ENCODE peak calls at places on chromosome 11, in five cellular contexts. One of them, this sample, is unnamed.

GRCh38 chr11:116413861-116414260 is 358.9 kb downstream of the BUD13 start:
- DNase-seq in activated T-cell treated with anti-CD3 and anti-CD28 coated beads, Interleukin-2, amount 50 U/mL, for 48 hours: no peak
- DNase-seq in ovary: no peak
- DNase-seq in activated CD4-positive, alpha-beta T cell treated with anti-CD3 and anti-CD28 coated beads, Interleukin-2, amount 50 U/mL, for 48 hours: no peak
- DNase-seq in midbrain: no peak
- DNase-seq in this sample: no peak

GRCh38 chr11:12089473-12089872 is 20.9 kb upstream of the MICAL2 start:
- DNase-seq in activated T-cell treated with anti-CD3 and anti-CD28 coated beads, Interleukin-2, amount 50 U/mL, for 48 hours: no peak
- DNase-seq in ovary: no peak
- DNase-seq in activated CD4-positive, alpha-beta T cell treated with anti-CD3 and anti-CD28 coated beads, Interleukin-2, amount 50 U/mL, for 48 hours: no peak
- DNase-seq in midbrain: no peak
- DNase-seq in this sample: no peak

GRCh38 chr11:128841461-128842072 is 25.5 kb downstream of the KCNJ1 start:
- DNase-seq in activated T-cell treated with anti-CD3 and anti-CD28 coated beads, Interleukin-2, amount 50 U/mL, for 48 hours: no peak
- DNase-seq in ovary: no peak
- DNase-seq in activated CD4-positive, alpha-beta T cell treated with anti-CD3 and anti-CD28 coated beads, Interleukin-2, amount 50 U/mL, for 48 hours: no peak
- DNase-seq in midbrain: no peak
- DNase-seq in this sample: no peak

GRCh38 chr11:56497010-56497409 is 5.8 kb upstream of the OR5M8 start:
- DNase-seq in activated T-cell treated with anti-CD3 and anti-CD28 coated beads, Interleukin-2, amount 50 U/mL, for 48 hours: no peak
- DNase-seq in ovary: no peak
- DNase-seq in activated CD4-positive, alpha-beta T cell treated with anti-CD3 and anti-CD28 coated beads, Interleukin-2, amount 50 U/mL, for 48 hours: no peak
- DNase-seq in midbrain: no peak
- DNase-seq in this sample: no peak

GRCh38 chr11:43518407-43519165 is 159.9 kb downstream of the TTC17 start:
- DNase-seq in activated T-cell treated with anti-CD3 and anti-CD28 coated beads, Interleukin-2, amount 50 U/mL, for 48 hours: no peak
- DNase-seq in ovary: no peak
- DNase-seq in activated CD4-positive, alpha-beta T cell treated with anti-CD3 and anti-CD28 coated beads, Interleukin-2, amount 50 U/mL, for 48 hours: no peak
- DNase-seq in midbrain: no peak
- DNase-seq in this sample: no peak

GRCh38 chr11:81888391-81888790 is 845.3 kb downstream of the FAM181B start:
- DNase-seq in activated T-cell treated with anti-CD3 and anti-CD28 coated beads, Interleukin-2, amount 50 U/mL, for 48 hours: no peak
- DNase-seq in ovary: no peak
- DNase-seq in activated CD4-positive, alpha-beta T cell treated with anti-CD3 and anti-CD28 coated beads, Interleukin-2, amount 50 U/mL, for 48 hours: no peak
- DNase-seq in midbrain: no peak
- DNase-seq in this sample: no peak

GRCh38 chr11:104694259-104695070 is 203.8 kb downstream of the CASP12 start:
- DNase-seq in activated T-cell treated with anti-CD3 and anti-CD28 coated beads, Interleukin-2, amount 50 U/mL, for 48 hours: no peak
- DNase-seq in ovary: no peak
- DNase-seq in activated CD4-positive, alpha-beta T cell treated with anti-CD3 and anti-CD28 coated beads, Interleukin-2, amount 50 U/mL, for 48 hours: no peak
- DNase-seq in midbrain: no peak
- DNase-seq in this sample: no peak

GRCh38 chr11:7582338-7582985 is 68.7 kb downstream of the PPFIBP2 start:
- DNase-seq in activated T-cell treated with anti-CD3 and anti-CD28 coated beads, Interleukin-2, amount 50 U/mL, for 48 hours: no peak
- DNase-seq in ovary: no peak
- DNase-seq in activated CD4-positive, alpha-beta T cell treated with anti-CD3 and anti-CD28 coated beads, Interleukin-2, amount 50 U/mL, for 48 hours: no peak
- DNase-seq in midbrain: no peak
- DNase-seq in this sample: no peak

GRCh38 chr11:124194696-124195418 is 11.7 kb downstream of the OR10D3 start:
- DNase-seq in activated T-cell treated with anti-CD3 and anti-CD28 coated beads, Interleukin-2, amount 50 U/mL, for 48 hours: peak; percentile 55
- DNase-seq in ovary: no peak
- DNase-seq in activated CD4-positive, alpha-beta T cell treated with anti-CD3 and anti-CD28 coated beads, Interleukin-2, amount 50 U/mL, for 48 hours: peak; percentile 54
- DNase-seq in midbrain: no peak
- DNase-seq in this sample: peak; percentile 65

GRCh38 chr11:79708319-79708928 is 267.6 kb upstream of the TENM4 start:
- DNase-seq in activated T-cell treated with anti-CD3 and anti-CD28 coated beads, Interleukin-2, amount 50 U/mL, for 48 hours: no peak
- DNase-seq in ovary: no peak
- DNase-seq in activated CD4-positive, alpha-beta T cell treated with anti-CD3 and anti-CD28 coated beads, Interleukin-2, amount 50 U/mL, for 48 hours: no peak
- DNase-seq in midbrain: no peak
- DNase-seq in this sample: peak; percentile 3

GRCh38 chr11:125404811-125405481 is 91.1 kb downstream of the FEZ1 start:
- DNase-seq in activated T-cell treated with anti-CD3 and anti-CD28 coated beads, Interleukin-2, amount 50 U/mL, for 48 hours: peak; percentile 85
- DNase-seq in ovary: peak; percentile 86
- DNase-seq in activated CD4-positive, alpha-beta T cell treated with anti-CD3 and anti-CD28 coated beads, Interleukin-2, amount 50 U/mL, for 48 hours: peak; percentile 80
- DNase-seq in midbrain: peak; percentile 61
- DNase-seq in this sample: peak; percentile 72

GRCh38 chr11:111378773-111379499 is at the start of gene POU2AF1:
- DNase-seq in activated T-cell treated with anti-CD3 and anti-CD28 coated beads, Interleukin-2, amount 50 U/mL, for 48 hours: peak; percentile 81
- DNase-seq in ovary: no peak
- DNase-seq in activated CD4-positive, alpha-beta T cell treated with anti-CD3 and anti-CD28 coated beads, Interleukin-2, amount 50 U/mL, for 48 hours: peak; percentile 84
- DNase-seq in midbrain: no peak
- DNase-seq in this sample: no peak

GRCh38 chr11:93743316-93743715 is 1.8 kb downstream of the C11orf54 start:
- DNase-seq in activated T-cell treated with anti-CD3 and anti-CD28 coated beads, Interleukin-2, amount 50 U/mL, for 48 hours: no peak
- DNase-seq in ovary: peak; percentile 47
- DNase-seq in activated CD4-positive, alpha-beta T cell treated with anti-CD3 and anti-CD28 coated beads, Interleukin-2, amount 50 U/mL, for 48 hours: no peak
- DNase-seq in midbrain: no peak
- DNase-seq in this sample: no peak

GRCh38 chr11:83026229-83026628 is 45.5 kb downstream of the RAB30 start:
- DNase-seq in activated T-cell treated with anti-CD3 and anti-CD28 coated beads, Interleukin-2, amount 50 U/mL, for 48 hours: no peak
- DNase-seq in ovary: no peak
- DNase-seq in activated CD4-positive, alpha-beta T cell treated with anti-CD3 and anti-CD28 coated beads, Interleukin-2, amount 50 U/mL, for 48 hours: no peak
- DNase-seq in midbrain: no peak
- DNase-seq in this sample: no peak

GRCh38 chr11:72807021-72807693 is 7.1 kb upstream of the ATG16L2 start:
- DNase-seq in activated T-cell treated with anti-CD3 and anti-CD28 coated beads, Interleukin-2, amount 50 U/mL, for 48 hours: no peak
- DNase-seq in ovary: no peak
- DNase-seq in activated CD4-positive, alpha-beta T cell treated with anti-CD3 and anti-CD28 coated beads, Interleukin-2, amount 50 U/mL, for 48 hours: no peak
- DNase-seq in midbrain: no peak
- DNase-seq in this sample: no peak

GRCh38 chr11:65817312-65817814 is 16.4 kb upstream of the SNX32 start:
- DNase-seq in activated T-cell treated with anti-CD3 and anti-CD28 coated beads, Interleukin-2, amount 50 U/mL, for 48 hours: no peak
- DNase-seq in ovary: no peak
- DNase-seq in activated CD4-positive, alpha-beta T cell treated with anti-CD3 and anti-CD28 coated beads, Interleukin-2, amount 50 U/mL, for 48 hours: peak; percentile 11
- DNase-seq in midbrain: no peak
- DNase-seq in this sample: peak; percentile 14

GRCh38 chr11:132234878-132235277 is 864.5 kb downstream of the NTM start:
- DNase-seq in activated T-cell treated with anti-CD3 and anti-CD28 coated beads, Interleukin-2, amount 50 U/mL, for 48 hours: no peak
- DNase-seq in ovary: no peak
- DNase-seq in activated CD4-positive, alpha-beta T cell treated with anti-CD3 and anti-CD28 coated beads, Interleukin-2, amount 50 U/mL, for 48 hours: no peak
- DNase-seq in midbrain: no peak
- DNase-seq in this sample: no peak

GRCh38 chr11:11813288-11813962 is 28.3 kb upstream of the USP47 start:
- DNase-seq in activated T-cell treated with anti-CD3 and anti-CD28 coated beads, Interleukin-2, amount 50 U/mL, for 48 hours: no peak
- DNase-seq in ovary: no peak
- DNase-seq in activated CD4-positive, alpha-beta T cell treated with anti-CD3 and anti-CD28 coated beads, Interleukin-2, amount 50 U/mL, for 48 hours: no peak
- DNase-seq in midbrain: no peak
- DNase-seq in this sample: no peak

GRCh38 chr11:2186669-2187266 is 15.2 kb upstream of the TH start:
- DNase-seq in activated T-cell treated with anti-CD3 and anti-CD28 coated beads, Interleukin-2, amount 50 U/mL, for 48 hours: peak; percentile 67
- DNase-seq in ovary: no peak
- DNase-seq in activated CD4-positive, alpha-beta T cell treated with anti-CD3 and anti-CD28 coated beads, Interleukin-2, amount 50 U/mL, for 48 hours: peak; percentile 57
- DNase-seq in midbrain: no peak
- DNase-seq in this sample: no peak

GRCh38 chr11:86551286-86551685 is 121.1 kb downstream of the ME3 start:
- DNase-seq in activated T-cell treated with anti-CD3 and anti-CD28 coated beads, Interleukin-2, amount 50 U/mL, for 48 hours: no peak
- DNase-seq in ovary: no peak
- DNase-seq in activated CD4-positive, alpha-beta T cell treated with anti-CD3 and anti-CD28 coated beads, Interleukin-2, amount 50 U/mL, for 48 hours: no peak
- DNase-seq in midbrain: no peak
- DNase-seq in this sample: peak; percentile 16

GRCh38 chr11:10701982-10702381 is 8.4 kb upstream of the IRAG1 start:
- DNase-seq in activated T-cell treated with anti-CD3 and anti-CD28 coated beads, Interleukin-2, amount 50 U/mL, for 48 hours: no peak
- DNase-seq in ovary: no peak
- DNase-seq in activated CD4-positive, alpha-beta T cell treated with anti-CD3 and anti-CD28 coated beads, Interleukin-2, amount 50 U/mL, for 48 hours: no peak
- DNase-seq in midbrain: no peak
- DNase-seq in this sample: no peak

GRCh38 chr11:111911563-111912401 is at the start of gene CRYAB:
- DNase-seq in activated T-cell treated with anti-CD3 and anti-CD28 coated beads, Interleukin-2, amount 50 U/mL, for 48 hours: no peak
- DNase-seq in ovary: peak; percentile 87
- DNase-seq in activated CD4-positive, alpha-beta T cell treated with anti-CD3 and anti-CD28 coated beads, Interleukin-2, amount 50 U/mL, for 48 hours: no peak
- DNase-seq in midbrain: peak; percentile 91
- DNase-seq in this sample: peak; percentile 66

GRCh38 chr11:62816567-62816966 is 11.3 kb upstream of the NXF1 start:
- DNase-seq in activated T-cell treated with anti-CD3 and anti-CD28 coated beads, Interleukin-2, amount 50 U/mL, for 48 hours: no peak
- DNase-seq in ovary: no peak
- DNase-seq in activated CD4-positive, alpha-beta T cell treated with anti-CD3 and anti-CD28 coated beads, Interleukin-2, amount 50 U/mL, for 48 hours: no peak
- DNase-seq in midbrain: no peak
- DNase-seq in this sample: no peak

GRCh38 chr11:11979487-11980117 is 28.8 kb downstream of the DKK3 start:
- DNase-seq in activated T-cell treated with anti-CD3 and anti-CD28 coated beads, Interleukin-2, amount 50 U/mL, for 48 hours: peak; percentile 11
- DNase-seq in ovary: no peak
- DNase-seq in activated CD4-positive, alpha-beta T cell treated with anti-CD3 and anti-CD28 coated beads, Interleukin-2, amount 50 U/mL, for 48 hours: no peak
- DNase-seq in midbrain: no peak
- DNase-seq in this sample: no peak

GRCh38 chr11:6626971-6627761 is 7.9 kb upstream of the TPP1 start:
- DNase-seq in activated T-cell treated with anti-CD3 and anti-CD28 coated beads, Interleukin-2, amount 50 U/mL, for 48 hours: no peak
- DNase-seq in ovary: peak; percentile 31
- DNase-seq in activated CD4-positive, alpha-beta T cell treated with anti-CD3 and anti-CD28 coated beads, Interleukin-2, amount 50 U/mL, for 48 hours: no peak
- DNase-seq in midbrain: peak; percentile 29
- DNase-seq in this sample: no peak